ENCODE peak calls at places on chromosomes 3 and 15, in four cellular contexts. Y is transverse colon, I is heart left ventricle, F is stomach. B is an unnamed sample.

GRCh38 chr3:133828576-133829309 is 23.1 kb downstream of the SRPRB start:
- DNase-seq in Y (no peak), I (peak), F (no peak), B (no peak)

GRCh38 chr15:90762109-90762508 is 45.0 kb downstream of the BLM start:
- DNase-seq in I (peak), F (peak), Y (peak), B (no peak)

GRCh38 chr15:64067564-64068030 is 21.3 kb upstream of the DAPK2 start:
- DNase-seq in I (peak), F (peak), Y (peak), B (peak)

GRCh38 chr3:172067837-172068440 is 28.6 kb downstream of the FNDC3B start:
- DNase-seq in Y (no peak), F (no peak), I (no peak), B (no peak)

GRCh38 chr3:196274585-196274984 is 12.9 kb downstream of the PCYT1A start:
- DNase-seq in F (no peak), Y (no peak), I (no peak), B (no peak)

GRCh38 chr15:68930268-68931022 is at the start of gene SPESP1:
- DNase-seq in F (peak), I (peak), Y (peak), B (no peak)

GRCh38 chr3:37114251-37115145 is 59.9 kb downstream of the LRRFIP2 start:
- DNase-seq in Y (no peak), I (no peak), F (no peak), B (no peak)

GRCh38 chr15:48888836-48889235 is 10.9 kb downstream of the EID1 start:
- DNase-seq in F (no peak), I (no peak), Y (no peak), B (no peak)

GRCh38 chr3:8651418-8652322 is 7.1 kb upstream of the SSUH2 start:
- DNase-seq in Y (peak), I (no peak), F (no peak), B (no peak)

GRCh38 chr3:106302451-106303221 is 433.8 kb upstream of the CBLB start:
- DNase-seq in Y (no peak), I (no peak), F (no peak), B (no peak)

GRCh38 chr3:17195856-17196604 is 311.3 kb downstream of the PLCL2 start:
- DNase-seq in F (no peak), I (no peak), Y (no peak), B (no peak)
- TF ChIP-seq CTCF in F (no peak), I (no peak), Y (no peak), B (no peak)

GRCh38 chr3:141050913-141051632 is at the start of gene SPSB4:
- DNase-seq in I (peak), Y (peak), F (no peak), B (peak)

GRCh38 chr3:141050576-141050912 is 603 bp upstream of the SPSB4 start:
- DNase-seq in I (no peak), Y (no peak), F (no peak), B (no peak)

GRCh38 chr3:141047168-141047567 is 4.0 kb upstream of the SPSB4 start:
- DNase-seq in F (no peak), Y (no peak), I (no peak), B (no peak)

GRCh38 chr3:141051641-141052569 is 758 bp downstream of the SPSB4 start:
- DNase-seq in I (peak), F (no peak), Y (no peak), B (peak)

GRCh38 chr3:141049681-141050080 is 1.5 kb upstream of the SPSB4 start:
- DNase-seq in Y (no peak), F (no peak), I (no peak), B (no peak)
- TF ChIP-seq CTCF in Y (no peak), F (no peak), I (peak), B (peak)

GRCh38 chr3:152185287-152185686 is 83.4 kb upstream of the MBNL1 start:
- DNase-seq in F (no peak), Y (no peak), I (no peak), B (no peak)

GRCh38 chr3:152177757-152178156 is 91.0 kb upstream of the MBNL1 start:
- DNase-seq in I (no peak), F (no peak), Y (no peak), B (no peak)

GRCh38 chr3:152185941-152186630 is 82.6 kb upstream of the MBNL1 start:
- DNase-seq in I (no peak), Y (no peak), F (no peak), B (no peak)

DNA sequence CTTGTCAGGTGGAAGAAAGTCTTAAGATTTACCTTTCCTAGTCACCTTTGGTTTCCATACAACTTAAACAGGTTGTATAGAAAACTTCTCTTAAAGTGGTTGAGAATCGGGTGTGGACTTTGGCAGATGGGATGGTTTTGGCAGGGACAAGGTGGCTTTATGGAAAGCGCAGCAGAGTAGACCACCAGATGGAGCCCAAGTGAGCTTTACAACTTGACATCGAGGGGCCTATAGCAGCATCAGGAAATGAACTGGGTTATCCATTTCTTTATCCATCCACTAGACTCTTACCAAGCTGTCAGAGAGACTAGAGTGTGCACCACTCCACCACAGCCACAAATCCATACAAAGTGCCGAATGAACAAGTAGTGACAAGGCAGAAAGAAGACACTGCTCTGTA is 85.3 kb upstream of the MBNL1 start:
- DNase-seq in F (peak), Y (no peak), I (peak), B (peak)
- TF ChIP-seq CTCF in F (peak), Y (no peak), I (peak), B (peak)

GRCh38 chr3:39067286-39067685 is 15.5 kb downstream of the WDR48 start:
- DNase-seq in Y (no peak), I (no peak), F (no peak), B (no peak)

GRCh38 chr3:39064646-39065045 is 12.8 kb downstream of the WDR48 start:
- DNase-seq in I (no peak), F (no peak), Y (no peak), B (no peak)

GRCh38 chr3:39062180-39062579 is 10.4 kb downstream of the WDR48 start:
- DNase-seq in F (no peak), Y (peak), I (no peak), B (no peak)

GRCh38 chr3:39063143-39063542 is 11.3 kb downstream of the WDR48 start:
- DNase-seq in I (no peak), Y (no peak), F (no peak), B (no peak)

GRCh38 chr3:39065197-39065596 is 13.4 kb downstream of the WDR48 start:
- DNase-seq in I (no peak), F (no peak), Y (peak), B (no peak)
- TF ChIP-seq CTCF in I (peak), F (no peak), Y (no peak), B (peak)

GRCh38 chr3:144683065-144683464 is 711.4 kb downstream of the DIPK2A start:
- DNase-seq in F (no peak), Y (no peak), I (no peak), B (no peak)

GRCh38 chr3:144692488-144692887 is 720.9 kb downstream of the DIPK2A start:
- DNase-seq in Y (no peak), F (no peak), I (no peak), B (no peak)

DNA sequence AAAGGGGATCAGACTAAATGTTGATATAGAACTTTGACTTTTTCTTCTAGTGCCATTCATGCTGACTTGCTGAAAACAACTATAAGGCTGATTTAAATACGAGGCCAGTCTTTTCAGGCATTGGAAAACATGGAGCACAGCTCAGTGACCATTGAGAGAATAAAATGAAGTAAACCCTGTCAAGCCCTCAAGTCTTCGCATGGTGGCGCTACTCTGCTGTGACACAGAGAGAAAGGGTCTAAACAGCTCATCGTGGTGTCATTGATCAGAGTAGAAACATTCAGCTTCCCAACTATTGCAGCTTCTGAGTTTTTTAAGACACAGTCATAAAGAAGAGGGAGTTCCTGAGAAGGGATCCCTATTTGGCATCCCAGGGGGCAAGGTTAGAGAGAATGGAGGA is 716.2 kb downstream of the DIPK2A start:
- DNase-seq in Y (no peak), I (no peak), F (no peak), B (no peak)
- TF ChIP-seq CTCF in Y (no peak), I (no peak), F (no peak), B (no peak)

DNA sequence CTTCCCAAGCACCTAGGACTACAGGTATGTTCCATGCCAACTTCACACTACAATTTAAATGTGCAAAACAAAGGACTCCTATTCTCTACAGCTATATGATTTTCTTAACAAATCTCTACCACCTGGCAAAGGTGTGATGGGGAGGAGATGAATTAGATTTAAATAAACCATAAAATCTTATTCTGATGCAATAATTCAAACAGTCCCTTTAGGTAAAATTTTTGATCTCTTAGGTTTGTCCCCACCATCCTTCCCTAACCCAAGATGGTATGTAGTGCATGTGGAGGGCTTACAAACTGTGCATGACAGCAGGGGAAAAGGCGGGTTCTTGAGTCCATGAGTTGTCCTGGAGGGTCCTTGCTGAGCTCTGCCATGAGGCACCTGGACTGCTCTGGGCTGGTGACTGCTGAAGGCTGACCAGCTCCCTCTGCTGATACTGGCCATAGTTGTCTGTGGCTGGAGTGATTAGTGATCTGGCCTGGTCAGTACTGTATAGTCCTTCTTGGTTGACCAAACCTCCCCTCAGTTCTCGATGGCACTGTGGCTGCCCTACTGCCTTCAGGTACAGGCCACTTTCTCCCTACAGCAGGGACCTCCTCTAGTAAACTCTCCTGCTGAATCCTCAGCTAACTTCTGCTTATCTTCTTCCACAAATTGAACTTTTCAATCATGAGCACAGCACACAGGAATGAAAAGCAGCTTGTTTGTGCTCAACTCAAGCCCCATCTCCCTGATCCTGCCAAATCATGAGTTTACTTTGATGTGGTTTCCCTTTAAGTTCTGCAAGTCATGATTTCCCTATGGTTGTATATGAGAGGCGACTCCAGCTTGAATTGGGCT is 30.1 kb downstream of the CFAP161 start:
- DNase-seq in F (no peak), Y (no peak), I (no peak), B (no peak)
- TF ChIP-seq CTCF in F (no peak), Y (no peak), I (no peak), B (no peak)

B was measured in neural crest cell.